ENCODE peak calls at places on chromosomes 6 and 20, in six cellular contexts. One of them, this sample, is unnamed.

GRCh38 chr6:56690519-56691200 is 48.0 kb upstream of the DST start:
- DNase-seq in heart right ventricle: no peak
- DNase-seq in endodermal cell: no peak
- DNase-seq in right atrium auricular region: no peak
- DNase-seq in stimulated activated CD8-positive, alpha-beta memory T cell treated with anti-CD3 and anti-CD28 coated beads, Interleukin-4, amount 100 ng/mL, for 1 hour: no peak
- DNase-seq in RPMI7951: peak
- DNase-seq in this sample: peak

GRCh38 chr6:108113557-108114519 is 39.3 kb upstream of the OSTM1 start:
- DNase-seq in endodermal cell: peak
- DNase-seq in right atrium auricular region: no peak
- DNase-seq in RPMI7951: peak
- DNase-seq in heart right ventricle: peak
- DNase-seq in stimulated activated CD8-positive, alpha-beta memory T cell treated with anti-CD3 and anti-CD28 coated beads, Interleukin-4, amount 100 ng/mL, for 1 hour: no peak
- DNase-seq in this sample: peak

GRCh38 chr6:34149831-34150400 is 4.0 kb upstream of the GRM4 start:
- DNase-seq in endodermal cell: peak
- DNase-seq in right atrium auricular region: no peak
- DNase-seq in RPMI7951: no peak
- DNase-seq in stimulated activated CD8-positive, alpha-beta memory T cell treated with anti-CD3 and anti-CD28 coated beads, Interleukin-4, amount 100 ng/mL, for 1 hour: no peak
- DNase-seq in heart right ventricle: no peak
- DNase-seq in this sample: no peak

GRCh38 chr6:20688710-20689500 is 154.6 kb downstream of the CDKAL1 start:
- DNase-seq in endodermal cell: peak
- DNase-seq in stimulated activated CD8-positive, alpha-beta memory T cell treated with anti-CD3 and anti-CD28 coated beads, Interleukin-4, amount 100 ng/mL, for 1 hour: no peak
- DNase-seq in RPMI7951: peak
- DNase-seq in right atrium auricular region: no peak
- DNase-seq in heart right ventricle: no peak
- DNase-seq in this sample: peak

GRCh38 chr6:134081506-134081905 is 29.1 kb upstream of the SLC2A12 start:
- DNase-seq in stimulated activated CD8-positive, alpha-beta memory T cell treated with anti-CD3 and anti-CD28 coated beads, Interleukin-4, amount 100 ng/mL, for 1 hour: no peak
- DNase-seq in endodermal cell: no peak
- DNase-seq in heart right ventricle: no peak
- DNase-seq in right atrium auricular region: no peak
- DNase-seq in RPMI7951: no peak
- DNase-seq in this sample: no peak

GRCh38 chr20:54665812-54666211 is 190.4 kb downstream of the DOK5 start:
- DNase-seq in right atrium auricular region: no peak
- DNase-seq in stimulated activated CD8-positive, alpha-beta memory T cell treated with anti-CD3 and anti-CD28 coated beads, Interleukin-4, amount 100 ng/mL, for 1 hour: no peak
- DNase-seq in heart right ventricle: no peak
- DNase-seq in RPMI7951: no peak
- DNase-seq in endodermal cell: no peak
- DNase-seq in this sample: no peak

GRCh38 chr6:116557863-116558262 is 4.3 kb downstream of the CALHM4 start:
- DNase-seq in RPMI7951: peak
- DNase-seq in stimulated activated CD8-positive, alpha-beta memory T cell treated with anti-CD3 and anti-CD28 coated beads, Interleukin-4, amount 100 ng/mL, for 1 hour: no peak
- DNase-seq in right atrium auricular region: no peak
- DNase-seq in heart right ventricle: peak
- DNase-seq in endodermal cell: no peak
- DNase-seq in this sample: no peak

GRCh38 chr6:74250161-74250560 is 554.2 kb downstream of the CD109 start:
- DNase-seq in RPMI7951: no peak
- DNase-seq in stimulated activated CD8-positive, alpha-beta memory T cell treated with anti-CD3 and anti-CD28 coated beads, Interleukin-4, amount 100 ng/mL, for 1 hour: no peak
- DNase-seq in heart right ventricle: no peak
- DNase-seq in right atrium auricular region: no peak
- DNase-seq in endodermal cell: no peak
- DNase-seq in this sample: no peak

GRCh38 chr6:155936127-155936526 is 480.5 kb upstream of the NOX3 start:
- DNase-seq in stimulated activated CD8-positive, alpha-beta memory T cell treated with anti-CD3 and anti-CD28 coated beads, Interleukin-4, amount 100 ng/mL, for 1 hour: no peak
- DNase-seq in endodermal cell: no peak
- DNase-seq in heart right ventricle: no peak
- DNase-seq in right atrium auricular region: no peak
- DNase-seq in RPMI7951: no peak
- DNase-seq in this sample: no peak

GRCh38 chr6:129276986-129277385 is 394.0 kb downstream of the LAMA2 start:
- DNase-seq in endodermal cell: no peak
- DNase-seq in right atrium auricular region: no peak
- DNase-seq in heart right ventricle: no peak
- DNase-seq in RPMI7951: no peak
- DNase-seq in stimulated activated CD8-positive, alpha-beta memory T cell treated with anti-CD3 and anti-CD28 coated beads, Interleukin-4, amount 100 ng/mL, for 1 hour: no peak
- DNase-seq in this sample: no peak

GRCh38 chr20:62411479-62412193 is 4.6 kb upstream of the CABLES2 start:
- DNase-seq in endodermal cell: no peak
- DNase-seq in RPMI7951: no peak
- DNase-seq in heart right ventricle: no peak
- DNase-seq in stimulated activated CD8-positive, alpha-beta memory T cell treated with anti-CD3 and anti-CD28 coated beads, Interleukin-4, amount 100 ng/mL, for 1 hour: no peak
- DNase-seq in right atrium auricular region: no peak
- DNase-seq in this sample: no peak

GRCh38 chr20:50181344-50181743 is 9.3 kb upstream of the CEBPB start:
- DNase-seq in stimulated activated CD8-positive, alpha-beta memory T cell treated with anti-CD3 and anti-CD28 coated beads, Interleukin-4, amount 100 ng/mL, for 1 hour: no peak
- DNase-seq in heart right ventricle: no peak
- DNase-seq in RPMI7951: no peak
- DNase-seq in endodermal cell: no peak
- DNase-seq in right atrium auricular region: no peak
- DNase-seq in this sample: no peak

GRCh38 chr6:4883298-4883697 is 107.1 kb downstream of the CDYL start:
- DNase-seq in endodermal cell: no peak
- DNase-seq in right atrium auricular region: no peak
- DNase-seq in heart right ventricle: no peak
- DNase-seq in stimulated activated CD8-positive, alpha-beta memory T cell treated with anti-CD3 and anti-CD28 coated beads, Interleukin-4, amount 100 ng/mL, for 1 hour: no peak
- DNase-seq in RPMI7951: no peak
- DNase-seq in this sample: no peak

GRCh38 chr6:166223091-166223490 is 55.4 kb upstream of the TBXT start:
- DNase-seq in stimulated activated CD8-positive, alpha-beta memory T cell treated with anti-CD3 and anti-CD28 coated beads, Interleukin-4, amount 100 ng/mL, for 1 hour: no peak
- DNase-seq in heart right ventricle: no peak
- DNase-seq in endodermal cell: no peak
- DNase-seq in RPMI7951: no peak
- DNase-seq in right atrium auricular region: no peak
- DNase-seq in this sample: no peak

This sample was measured in mesendoderm.